ENCODE peak calls at places on chromosomes 11 and 22, in four cellular contexts. One of them, this sample, is unnamed.

GRCh38 chr22:29106839-29107238 is 34.0 kb downstream of the KREMEN1 start:
- DNase-seq in nephron progenitor cell: no peak
- DNase-seq in fibroblast of villous mesenchyme: no peak
- DNase-seq in omental fat pad: no peak
- DNase-seq in this sample: no peak

GRCh38 chr11:119195680-119196079 is 10.4 kb downstream of the NHERF4 start:
- DNase-seq in nephron progenitor cell: peak; percentile 25
- DNase-seq in fibroblast of villous mesenchyme: peak; percentile 61
- DNase-seq in omental fat pad: no peak
- DNase-seq in this sample: peak; percentile 69

GRCh38 chr11:113880966-113881365 is 5.6 kb upstream of the USP28 start:
- DNase-seq in nephron progenitor cell: no peak
- DNase-seq in fibroblast of villous mesenchyme: no peak
- DNase-seq in omental fat pad: no peak
- DNase-seq in this sample: no peak

GRCh38 chr11:94401773-94402265 is 600 bp upstream of the GPR83 start:
- DNase-seq in nephron progenitor cell: no peak
- DNase-seq in fibroblast of villous mesenchyme: no peak
- DNase-seq in omental fat pad: no peak
- DNase-seq in this sample: no peak

GRCh38 chr22:25202290-25202921 is 2.7 kb downstream of the CRYBB3 start:
- DNase-seq in nephron progenitor cell: peak; percentile 79
- DNase-seq in fibroblast of villous mesenchyme: peak; percentile 46
- DNase-seq in omental fat pad: peak; percentile 27
- DNase-seq in this sample: peak; percentile 66

GRCh38 chr11:125239585-125240331 is 75.2 kb downstream of the PKNOX2 start:
- DNase-seq in nephron progenitor cell: no peak
- DNase-seq in fibroblast of villous mesenchyme: no peak
- DNase-seq in omental fat pad: no peak
- DNase-seq in this sample: no peak

GRCh38 chr22:48391171-48391711 is 1436.4 kb downstream of the BRD1 start:
- DNase-seq in nephron progenitor cell: no peak
- DNase-seq in fibroblast of villous mesenchyme: no peak
- DNase-seq in omental fat pad: no peak
- DNase-seq in this sample: no peak

GRCh38 chr11:95429376-95429907 is 198.4 kb upstream of the SESN3 start:
- DNase-seq in nephron progenitor cell: no peak
- DNase-seq in fibroblast of villous mesenchyme: no peak
- DNase-seq in omental fat pad: no peak
- DNase-seq in this sample: no peak

GRCh38 chr11:130115218-130115617 is 44.4 kb upstream of the ST14 start:
- DNase-seq in nephron progenitor cell: no peak
- DNase-seq in fibroblast of villous mesenchyme: peak; percentile 40
- DNase-seq in omental fat pad: no peak
- DNase-seq in this sample: peak; percentile 67

GRCh38 chr11:119663279-119663678 is 65.7 kb downstream of the NECTIN1 start:
- DNase-seq in nephron progenitor cell: no peak
- DNase-seq in fibroblast of villous mesenchyme: no peak
- DNase-seq in omental fat pad: no peak
- DNase-seq in this sample: no peak

GRCh38 chr11:2301631-2302272 is at the start of the genes C11orf21 and TSPAN32:
- DNase-seq in nephron progenitor cell: no peak
- DNase-seq in fibroblast of villous mesenchyme: peak; percentile 62
- DNase-seq in omental fat pad: peak; percentile 16
- DNase-seq in this sample: peak; percentile 32

GRCh38 chr11:111913031-111913861 is 712 bp downstream of the HSPB2 start:
- DNase-seq in nephron progenitor cell: no peak
- DNase-seq in fibroblast of villous mesenchyme: no peak
- DNase-seq in omental fat pad: no peak
- DNase-seq in this sample: no peak

GRCh38 chr11:36037031-36037430 is 93.2 kb downstream of the LDLRAD3 start:
- DNase-seq in nephron progenitor cell: no peak
- DNase-seq in fibroblast of villous mesenchyme: no peak
- DNase-seq in omental fat pad: no peak
- DNase-seq in this sample: peak; percentile 64

GRCh38 chr22:42167066-42167465 is 36.5 kb upstream of the CYP2D6 start:
- DNase-seq in nephron progenitor cell: no peak
- DNase-seq in fibroblast of villous mesenchyme: no peak
- DNase-seq in omental fat pad: no peak
- DNase-seq in this sample: no peak

GRCh38 chr22:35915477-35916013 is 113.1 kb downstream of the RBFOX2 start:
- DNase-seq in nephron progenitor cell: no peak
- DNase-seq in fibroblast of villous mesenchyme: peak; percentile 25
- DNase-seq in omental fat pad: no peak
- DNase-seq in this sample: peak; percentile 17

GRCh38 chr22:50544746-50545253 is 899 bp upstream of the KLHDC7B start:
- DNase-seq in nephron progenitor cell: no peak
- DNase-seq in fibroblast of villous mesenchyme: no peak
- DNase-seq in omental fat pad: no peak
- DNase-seq in this sample: no peak

GRCh38 chr11:37973926-37974325 is 1375.9 kb upstream of the RAG2 start:
- DNase-seq in nephron progenitor cell: no peak
- DNase-seq in fibroblast of villous mesenchyme: peak; percentile 2
- DNase-seq in omental fat pad: no peak
- DNase-seq in this sample: peak; percentile 54

GRCh38 chr11:128968916-128969315 is 26.2 kb upstream of the TP53AIP1 start:
- DNase-seq in nephron progenitor cell: no peak
- DNase-seq in fibroblast of villous mesenchyme: no peak
- DNase-seq in omental fat pad: no peak
- DNase-seq in this sample: no peak

DNA sequence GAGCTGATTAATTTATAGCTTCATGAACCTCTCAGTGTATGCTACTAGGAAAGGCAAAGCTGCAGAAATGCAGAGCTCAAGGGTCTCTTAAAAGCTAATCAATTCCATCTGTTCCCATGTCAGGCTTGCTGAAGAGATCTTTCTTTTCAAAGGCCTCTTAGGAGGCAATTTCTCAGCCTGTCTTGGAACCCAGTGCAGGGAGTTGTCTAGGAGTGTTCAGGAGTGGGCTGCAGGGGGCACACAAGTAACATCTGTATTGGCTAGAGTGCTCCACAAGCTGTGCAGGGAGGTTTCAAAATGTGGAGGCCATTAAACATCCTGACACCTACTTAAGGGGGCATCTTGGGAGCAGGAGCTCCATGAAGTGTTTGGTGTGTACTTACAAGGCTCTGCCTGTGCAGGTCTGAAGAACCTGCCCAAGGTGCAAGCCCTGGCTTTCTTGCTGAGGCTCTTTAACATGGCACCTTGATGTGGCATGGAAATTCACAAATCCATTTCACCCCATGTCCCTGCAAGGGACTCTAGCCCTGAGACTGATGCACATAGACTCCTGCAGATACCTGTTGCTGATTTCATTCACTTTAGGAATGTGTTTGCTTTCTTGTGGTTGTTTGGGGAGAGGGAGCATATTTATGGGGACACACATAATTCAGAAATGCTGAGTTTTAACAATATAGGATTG is 134.7 kb downstream of the ME3 start:
- DNase-seq in nephron progenitor cell: peak; percentile 29
- DNase-seq in fibroblast of villous mesenchyme: peak; percentile 41
- DNase-seq in omental fat pad: no peak
- DNase-seq in this sample: peak; percentile 52
- TF ChIP-seq CTCF in nephron progenitor cell: peak; percentile 8
- TF ChIP-seq CTCF in fibroblast of villous mesenchyme: peak; percentile 46
- TF ChIP-seq CTCF in omental fat pad: no peak
- TF ChIP-seq CTCF in this sample: peak; percentile 39

DNA sequence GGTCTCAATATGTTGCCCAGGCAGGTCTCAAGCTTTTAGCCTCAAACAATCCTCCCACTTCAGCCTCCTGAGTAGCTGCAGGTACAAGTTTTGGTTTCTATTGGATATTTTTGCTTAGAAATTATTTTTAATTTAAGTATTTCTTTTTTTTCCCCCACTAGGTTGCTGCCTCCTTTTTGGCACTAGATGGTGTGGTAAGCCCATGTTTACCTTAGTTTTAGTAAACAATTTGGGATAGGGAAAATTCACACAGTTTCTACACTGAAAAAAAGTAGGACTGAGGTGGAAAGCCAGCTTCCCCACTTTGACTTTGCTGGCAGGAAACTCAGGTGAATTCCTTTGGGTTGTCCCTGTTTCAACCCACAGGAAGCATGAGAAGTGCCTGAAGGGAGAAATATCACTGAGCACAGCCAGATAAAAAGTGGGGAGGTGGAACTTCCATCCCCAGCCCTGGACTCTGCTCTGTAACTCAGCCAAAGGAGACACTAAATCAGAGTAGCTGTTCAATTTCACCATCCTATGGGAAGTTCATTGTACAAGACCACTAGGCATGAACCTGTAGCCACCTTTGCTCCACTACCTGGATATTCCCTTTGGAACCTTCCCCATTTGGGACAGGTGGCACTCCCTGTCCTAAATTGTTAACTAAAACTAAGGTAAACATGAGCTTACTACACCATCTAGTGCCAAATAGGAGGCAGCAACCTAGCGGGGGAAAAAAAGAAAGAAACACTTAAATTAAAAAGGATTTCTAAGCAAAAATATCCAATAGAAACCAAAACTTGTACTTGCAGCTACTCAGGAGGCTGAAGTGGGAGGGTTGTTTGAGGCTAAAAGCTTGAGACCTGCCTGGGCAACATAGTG is 154.4 kb upstream of the FAT3 start:
- DNase-seq in nephron progenitor cell: no peak
- DNase-seq in fibroblast of villous mesenchyme: peak; percentile 6
- DNase-seq in omental fat pad: no peak
- DNase-seq in this sample: peak; percentile 35
- TF ChIP-seq CTCF in nephron progenitor cell: no peak
- TF ChIP-seq CTCF in fibroblast of villous mesenchyme: peak; percentile 11
- TF ChIP-seq CTCF in omental fat pad: no peak
- TF ChIP-seq CTCF in this sample: peak; percentile 36

GRCh38 chr11:8340299-8340698 is 76.6 kb upstream of the LMO1 start:
- DNase-seq in nephron progenitor cell: no peak
- DNase-seq in fibroblast of villous mesenchyme: no peak
- DNase-seq in omental fat pad: no peak
- DNase-seq in this sample: no peak

GRCh38 chr11:8342821-8343681 is 79.4 kb upstream of the LMO1 start:
- DNase-seq in nephron progenitor cell: no peak
- DNase-seq in fibroblast of villous mesenchyme: no peak
- DNase-seq in omental fat pad: no peak
- DNase-seq in this sample: no peak

GRCh38 chr11:8344346-8344745 is 80.7 kb upstream of the LMO1 start:
- DNase-seq in nephron progenitor cell: no peak
- DNase-seq in fibroblast of villous mesenchyme: no peak
- DNase-seq in omental fat pad: no peak
- DNase-seq in this sample: no peak

GRCh38 chr11:8339592-8340022 is 75.9 kb upstream of the LMO1 start:
- DNase-seq in nephron progenitor cell: no peak
- DNase-seq in fibroblast of villous mesenchyme: no peak
- DNase-seq in omental fat pad: no peak
- DNase-seq in this sample: no peak

DNA sequence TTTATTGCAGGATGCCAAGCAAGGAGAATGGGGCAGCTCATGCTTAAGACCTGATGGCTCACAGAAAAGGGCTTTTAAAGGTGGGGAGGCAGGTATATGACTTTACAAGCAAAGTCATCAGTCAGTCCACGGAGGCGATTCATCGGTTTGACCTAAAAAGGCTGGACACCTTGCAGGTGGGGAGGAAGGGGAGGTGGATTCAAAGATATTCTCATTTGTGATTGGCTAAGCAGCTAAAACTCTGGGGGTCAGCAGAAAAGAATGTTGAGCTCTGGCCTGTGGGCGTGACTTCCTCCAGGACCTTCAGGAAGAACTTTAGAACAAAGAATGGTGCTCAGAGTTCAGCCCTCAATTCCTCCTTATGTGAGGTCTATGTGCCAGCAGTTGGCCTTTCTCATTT is 78.3 kb upstream of the LMO1 start:
- DNase-seq in nephron progenitor cell: no peak
- DNase-seq in fibroblast of villous mesenchyme: no peak
- DNase-seq in omental fat pad: no peak
- DNase-seq in this sample: no peak
- TF ChIP-seq CTCF in nephron progenitor cell: no peak
- TF ChIP-seq CTCF in fibroblast of villous mesenchyme: no peak
- TF ChIP-seq CTCF in omental fat pad: no peak
- TF ChIP-seq CTCF in this sample: no peak

GRCh38 chr22:26585104-26585790 is 4.7 kb downstream of the TPST2 start:
- DNase-seq in nephron progenitor cell: no peak
- DNase-seq in fibroblast of villous mesenchyme: peak; percentile 82
- DNase-seq in omental fat pad: no peak
- DNase-seq in this sample: peak; percentile 78
- TF ChIP-seq CTCF in nephron progenitor cell: no peak
- TF ChIP-seq CTCF in fibroblast of villous mesenchyme: no peak
- TF ChIP-seq CTCF in omental fat pad: no peak
- TF ChIP-seq CTCF in this sample: peak; percentile 20

GRCh38 chr11:76455931-76456330 is 11.1 kb downstream of the EMSY start:
- DNase-seq in nephron progenitor cell: no peak
- DNase-seq in fibroblast of villous mesenchyme: peak; percentile 32
- DNase-seq in omental fat pad: no peak
- DNase-seq in this sample: no peak
- TF ChIP-seq CTCF in nephron progenitor cell: no peak
- TF ChIP-seq CTCF in fibroblast of villous mesenchyme: no peak
- TF ChIP-seq CTCF in omental fat pad: no peak
- TF ChIP-seq CTCF in this sample: no peak

GRCh38 chr11:78838417-78838816 is 263.8 kb upstream of the NARS2 start:
- DNase-seq in nephron progenitor cell: no peak
- DNase-seq in fibroblast of villous mesenchyme: no peak
- DNase-seq in omental fat pad: no peak
- DNase-seq in this sample: no peak
- TF ChIP-seq CTCF in nephron progenitor cell: no peak
- TF ChIP-seq CTCF in fibroblast of villous mesenchyme: no peak
- TF ChIP-seq CTCF in omental fat pad: no peak
- TF ChIP-seq CTCF in this sample: no peak

GRCh38 chr11:33324211-33324985 is 67.2 kb downstream of the HIPK3 start:
- DNase-seq in nephron progenitor cell: no peak
- DNase-seq in fibroblast of villous mesenchyme: peak; percentile 58
- DNase-seq in omental fat pad: no peak
- DNase-seq in this sample: no peak

GRCh38 chr11:33321483-33321882 is 64.3 kb downstream of the HIPK3 start:
- DNase-seq in nephron progenitor cell: no peak
- DNase-seq in fibroblast of villous mesenchyme: no peak
- DNase-seq in omental fat pad: no peak
- DNase-seq in this sample: no peak

GRCh38 chr11:33325456-33325855 is 68.3 kb downstream of the HIPK3 start:
- DNase-seq in nephron progenitor cell: no peak
- DNase-seq in fibroblast of villous mesenchyme: no peak
- DNase-seq in omental fat pad: no peak
- DNase-seq in this sample: no peak

GRCh38 chr11:33320814-33321330 is 63.7 kb downstream of the HIPK3 start:
- DNase-seq in nephron progenitor cell: no peak
- DNase-seq in fibroblast of villous mesenchyme: no peak
- DNase-seq in omental fat pad: no peak
- DNase-seq in this sample: peak; percentile 21

DNA sequence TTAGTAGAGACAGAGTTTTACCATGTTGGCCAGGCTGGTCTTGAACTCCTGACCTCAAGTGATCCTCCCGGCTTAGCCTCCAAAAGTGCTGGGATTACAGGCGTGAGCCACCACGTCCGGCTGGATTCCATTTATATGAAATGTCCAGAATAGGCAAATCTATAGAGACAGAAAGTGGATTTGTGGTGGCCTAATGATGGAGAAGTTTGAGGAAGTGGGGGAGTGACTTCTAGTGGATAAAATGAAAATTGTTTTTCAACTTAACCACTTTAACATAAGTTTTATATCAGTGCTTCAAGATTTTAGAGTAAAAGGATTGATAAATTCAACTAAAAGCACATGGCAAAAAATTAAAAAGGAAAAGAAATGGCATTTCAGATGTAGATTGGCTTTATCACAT is 66.2 kb downstream of the HIPK3 start:
- DNase-seq in nephron progenitor cell: no peak
- DNase-seq in fibroblast of villous mesenchyme: no peak
- DNase-seq in omental fat pad: no peak
- DNase-seq in this sample: no peak
- TF ChIP-seq CTCF in nephron progenitor cell: no peak
- TF ChIP-seq CTCF in fibroblast of villous mesenchyme: no peak
- TF ChIP-seq CTCF in omental fat pad: no peak
- TF ChIP-seq CTCF in this sample: no peak